ENCODE peak calls at places on chromosomes 7 and 10, in four cellular contexts. F is cardiac muscle cell, S is SK-N-SH, O is AG04449. D is an unnamed sample.

GRCh38 chr10:22321831-22322662 is 1.1 kb downstream of the BMI1 start:
- DNase-seq in F (peak), O (no peak), S (peak), D (no peak)

GRCh38 chr10:19788075-19788686 is 28.1 kb upstream of the PLXDC2 start:
- DNase-seq in O (no peak), F (peak), S (peak), D (peak)

GRCh38 chr7:98251844-98252639 is at the start of gene TECPR1:
- DNase-seq in F (peak), S (peak), O (no peak), D (peak)

GRCh38 chr7:73811760-73812168 is 19.0 kb upstream of the CLDN4 start:
- DNase-seq in S (peak), F (peak), O (no peak), D (peak)

GRCh38 chr10:81200801-81201200 is 663.1 kb downstream of the SH2D4B start:
- DNase-seq in S (no peak), F (no peak), O (no peak), D (no peak)

GRCh38 chr10:104824378-104825006 is 183.4 kb downstream of the SORCS3 start:
- DNase-seq in S (no peak), F (peak), O (no peak), D (peak)

GRCh38 chr7:80941206-80941758 is 22.4 kb upstream of the SEMA3C start:
- DNase-seq in S (no peak), O (peak), F (peak), D (peak)

GRCh38 chr10:76286536-76286935 is 855.1 kb downstream of the LRMDA start:
- DNase-seq in O (no peak), S (no peak), F (no peak), D (peak)

GRCh38 chr10:47082055-47082784 is 171.0 kb downstream of the PTPN20 start:
- DNase-seq in O (no peak), S (no peak), F (no peak), D (no peak)

GRCh38 chr7:32275216-32275979 is 205.2 kb upstream of the PDE1C start:
- DNase-seq in S (no peak), F (no peak), O (no peak), D (no peak)

GRCh38 chr10:126536656-126537055 is 133.8 kb downstream of the C10orf90 start:
- DNase-seq in O (no peak), F (no peak), S (no peak), D (no peak)

GRCh38 chr10:133176546-133176945 is 16.5 kb downstream of the KNDC1 start:
- DNase-seq in F (no peak), O (no peak), S (no peak), D (no peak)

GRCh38 chr10:119412244-119412750 is 130.2 kb downstream of the RGS10 start:
- DNase-seq in O (no peak), F (peak), S (peak), D (peak)

GRCh38 chr7:42924223-42924877 is 7.6 kb downstream of the PSMA2 start:
- DNase-seq in S (no peak), F (no peak), O (no peak), D (no peak)

GRCh38 chr10:78362406-78363022 is 328.9 kb downstream of the RPS24 start:
- DNase-seq in O (peak), F (peak), S (no peak), D (no peak)

GRCh38 chr7:40072268-40072667 is 62.2 kb downstream of the MPLKIP start:
- DNase-seq in F (no peak), S (no peak), O (no peak), D (no peak)

GRCh38 chr7:66380285-66380888 is 175.3 kb downstream of the TPST1 start:
- DNase-seq in S (no peak), O (no peak), F (no peak), D (peak)

GRCh38 chr10:126407831-126408230 is 19.6 kb upstream of the ADAM12 start:
- DNase-seq in O (no peak), F (no peak), S (no peak), D (peak)

GRCh38 chr10:54940418-54940817 is 139.4 kb upstream of the PCDH15 start:
- DNase-seq in O (no peak), F (no peak), S (no peak), D (no peak)

GRCh38 chr7:120725376-120726039 is 132.4 kb downstream of the TSPAN12 start:
- DNase-seq in S (peak), O (peak), F (peak), D (peak)

GRCh38 chr7:22694597-22695207 is 32.3 kb upstream of the IL6 start:
- DNase-seq in S (no peak), F (no peak), O (no peak), D (peak)

GRCh38 chr7:115707236-115707635 is 323.3 kb downstream of the TFEC start:
- DNase-seq in S (no peak), F (peak), O (no peak), D (peak)

GRCh38 chr7:76089865-76090495 is 42.1 kb downstream of the MDH2 start:
- DNase-seq in S (no peak), F (no peak), O (no peak), D (peak)

GRCh38 chr7:46565712-46566111 is 644.6 kb upstream of the IGFBP3 start:
- DNase-seq in F (no peak), O (no peak), S (no peak), D (no peak)

GRCh38 chr7:144720139-144720538 is 115.7 kb downstream of the TPK1 start:
- DNase-seq in S (no peak), F (peak), O (no peak), D (peak)

GRCh38 chr10:83190614-83191013 is 948.7 kb upstream of the GHITM start:
- DNase-seq in O (no peak), F (no peak), S (no peak), D (no peak)

GRCh38 chr7:30654296-30655090 is 27.8 kb downstream of the CRHR2 start:
- DNase-seq in O (no peak), F (no peak), S (no peak), D (no peak)

GRCh38 chr10:63573068-63573697 is 52.0 kb downstream of the REEP3 start:
- DNase-seq in S (peak), F (peak), O (peak), D (peak)

DNA sequence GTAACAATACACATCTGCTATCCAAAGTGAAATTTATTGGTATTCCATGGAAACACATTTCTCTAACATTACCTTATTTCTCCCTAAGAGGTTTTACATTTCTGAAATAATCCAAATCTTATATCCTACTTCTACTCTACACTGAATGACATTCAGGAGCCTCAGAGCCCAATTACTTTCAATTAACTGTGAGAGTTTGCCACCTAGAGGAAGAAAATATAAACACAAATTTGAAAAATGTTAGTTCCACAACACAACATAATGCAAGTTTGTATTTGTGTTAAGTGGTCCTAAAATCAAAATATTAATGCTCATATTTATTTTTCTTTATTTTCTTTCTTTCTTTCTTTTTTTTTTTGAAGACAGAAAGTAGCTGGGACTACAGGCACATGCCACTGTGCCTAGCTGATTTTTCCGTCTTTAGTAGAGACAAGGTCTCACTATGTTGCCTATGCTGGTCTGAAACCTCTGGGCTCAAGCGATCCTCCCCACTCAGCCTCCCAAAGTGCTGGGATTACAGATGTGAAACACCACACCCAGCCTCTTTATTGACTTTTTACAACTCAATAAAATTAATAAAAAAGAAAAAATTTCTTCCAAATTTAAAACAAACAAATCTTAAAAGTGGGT is 46.0 kb downstream of the ATAD1 start:
- DNase-seq in F (peak), S (peak), O (no peak), D (peak)
- TF ChIP-seq CTCF in F (peak), S (peak), O (peak), D (peak)

DNA sequence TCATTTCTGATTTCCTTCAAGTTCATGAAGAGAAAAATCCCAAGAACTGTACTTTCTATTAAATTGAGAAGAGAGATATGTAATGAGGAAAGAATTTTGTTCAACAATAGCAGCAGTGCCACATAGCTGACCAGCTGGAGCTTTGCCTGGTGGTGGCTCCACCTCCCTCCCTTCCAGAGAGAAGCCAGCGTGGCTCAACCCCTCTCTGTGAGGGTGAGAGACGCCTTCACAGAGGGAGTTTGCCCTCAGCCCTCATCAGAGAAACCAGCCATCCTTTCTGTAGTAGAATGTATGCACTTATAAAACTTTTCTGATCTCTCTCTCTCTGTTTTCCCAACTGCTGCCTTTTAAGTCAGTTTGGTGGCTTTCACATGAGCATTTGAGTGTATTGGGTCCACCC is 20.5 kb upstream of the COL1A2 start:
- DNase-seq in S (no peak), O (no peak), F (peak), D (peak)
- H3K4me3 ChIP-seq in S (no peak), O (peak), F (no peak), D (no peak)

DNA sequence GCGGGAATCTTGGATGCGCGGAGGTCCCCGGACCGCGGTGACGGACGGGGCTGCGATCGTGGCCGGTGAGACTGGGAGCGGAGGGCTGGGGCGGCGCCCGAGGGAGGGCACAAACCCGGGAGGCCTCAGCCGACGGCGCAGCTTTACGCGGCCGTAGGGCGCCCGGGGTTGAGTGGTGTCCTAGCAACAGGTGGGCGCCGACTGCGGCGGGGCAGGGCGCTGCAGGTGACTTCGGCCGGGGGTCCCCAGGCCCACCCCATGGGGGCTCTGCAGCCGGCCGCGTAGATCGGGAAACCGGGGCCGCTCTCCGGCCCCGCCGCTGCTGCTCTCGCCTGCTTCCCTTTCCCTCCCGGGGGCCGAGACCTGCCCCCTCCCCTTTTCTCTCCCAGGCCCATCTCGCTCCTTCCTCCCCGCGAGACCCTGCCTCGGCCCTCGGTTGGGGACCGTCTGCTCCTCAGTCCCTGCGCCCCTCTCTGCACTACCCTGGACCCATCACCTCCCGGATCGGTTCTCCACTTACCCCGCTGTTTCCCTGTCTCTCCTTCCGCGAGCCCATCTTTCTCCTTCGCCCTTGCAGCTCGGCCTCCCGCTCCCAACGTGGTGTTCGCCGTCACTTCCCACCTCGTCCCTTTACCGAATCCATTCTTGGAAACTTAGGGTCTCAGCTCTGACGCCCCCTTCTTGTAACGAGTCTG is 18.4 kb upstream of the ACBD5 start:
- DNase-seq in F (no peak), O (no peak), S (peak), D (no peak)
- TF ChIP-seq CTCF in F (no peak), O (no peak), S (no peak), D (no peak)

DNA sequence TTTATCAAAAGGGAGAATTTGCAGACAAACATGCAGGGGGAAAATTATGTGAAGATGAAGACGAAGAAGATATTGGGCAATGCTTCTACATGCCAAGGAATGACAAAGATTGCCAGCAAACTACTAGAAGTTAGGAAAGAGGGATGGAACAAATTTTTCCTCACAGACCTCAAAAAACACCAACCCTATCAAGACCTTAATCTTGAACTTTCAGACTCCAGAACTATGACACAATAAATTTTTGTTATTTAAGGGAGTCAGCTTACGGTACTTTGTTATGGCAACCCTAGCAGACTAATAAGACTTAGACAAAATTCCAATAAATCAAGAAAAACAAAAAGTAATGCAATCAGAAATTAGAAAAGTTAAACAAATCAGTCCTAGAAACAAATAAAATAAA is 280.0 kb upstream of the GNAI1 start:
- DNase-seq in O (no peak), S (no peak), F (peak), D (peak)
- H3K4me3 ChIP-seq in O (no peak), S (no peak), F (no peak), D (no peak)

GRCh38 chr7:36638140-36638539 is 86.2 kb downstream of the AOAH start:
- DNase-seq in F (no peak), O (no peak), S (no peak), D (no peak)
- TF ChIP-seq CTCF in F (no peak), O (no peak), S (no peak), D (no peak)

DNA sequence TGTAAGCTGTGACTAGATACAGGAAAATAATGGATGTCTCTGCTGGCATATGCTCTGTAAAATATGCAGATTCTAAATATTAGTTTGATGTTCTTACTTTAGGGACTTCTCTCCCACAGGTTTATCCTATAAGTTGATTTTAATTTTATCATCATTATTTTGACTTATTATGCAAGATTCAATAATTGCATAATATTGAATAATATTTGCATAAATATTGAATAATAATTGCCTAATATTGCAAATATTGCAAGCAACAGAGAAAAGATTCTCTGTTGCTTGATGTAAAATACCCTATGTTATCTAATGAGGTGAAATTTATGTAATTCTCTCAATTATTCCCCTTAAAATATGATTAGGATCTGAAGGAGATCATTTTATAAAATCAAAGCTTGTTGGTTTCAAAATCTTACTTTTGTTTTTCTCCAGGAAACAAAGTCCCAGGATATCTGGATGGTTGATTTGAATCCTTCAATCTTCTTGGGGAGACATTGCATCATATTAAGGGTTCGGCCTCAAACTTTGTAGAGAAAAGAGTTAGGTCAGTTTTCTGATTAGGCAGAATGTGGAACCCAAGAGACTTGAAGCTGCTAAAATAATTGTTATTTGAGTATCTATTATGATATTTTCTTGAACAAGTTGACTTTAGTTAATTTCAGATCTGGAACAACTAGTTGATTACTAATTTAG is 92.8 kb upstream of the MTPN start:
- DNase-seq in S (no peak), O (no peak), F (no peak), D (no peak)
- H3K4me3 ChIP-seq in S (no peak), O (no peak), F (no peak), D (no peak)

D was measured in fibroblast of mammary gland.